ENCODE peak calls at places on chromosome 9, in nine cellular contexts. P is stimulated activated CD4-positive, alpha-beta T cell treated with anti-CD3 and anti-CD28 coated beads, Interleukin-4, amount 100 ng/mL, for 1 hour; V is Peyer's patch; U is GM23248; N is SW 1271; E is effector memory CD8-positive, alpha-beta T cell; Y is putamen; T is activated CD4-positive, alpha-beta T cell treated with anti-CD3 and anti-CD28 coated beads for 48 hours; L is left colon. H is an unnamed sample.
A peak's percentile ranks its signal among the peaks of the same experiment; 100 is the strongest.

GRCh38 chr9:135088979-135089847 is 1.7 kb downstream of the OLFM1 start:
- DNase-seq in P (no peak), V (no peak), U (no peak), N (no peak), E (no peak), Y (no peak), T (no peak), L (no peak), H (no peak)

GRCh38 chr9:98455957-98456621 is 200.6 kb upstream of the TBC1D2 start:
- DNase-seq in P (no peak), V (no peak), U (peak; percentile 96), N (no peak), E (no peak), Y (no peak), T (peak; percentile 36), L (no peak), H (no peak)

GRCh38 chr9:69980041-69980440 is 63.6 kb upstream of the MAMDC2 start:
- DNase-seq in P (no peak), V (no peak), U (peak; percentile 17), N (no peak), E (no peak), Y (no peak), T (no peak), L (no peak), H (no peak)

GRCh38 chr9:87157366-87158031 is 210.2 kb upstream of the GAS1 start:
- DNase-seq in P (no peak), V (no peak), U (peak; percentile 57), N (no peak), E (no peak), Y (no peak), T (no peak), L (no peak), H (no peak)

GRCh38 chr9:110059461-110059860 is 148.5 kb downstream of the C9orf152 start:
- DNase-seq in P (no peak), V (no peak), U (no peak), N (no peak), E (no peak), Y (no peak), T (no peak), L (no peak), H (no peak)

GRCh38 chr9:129487658-129488483 is 133.0 kb downstream of the C9orf50 start:
- DNase-seq in P (peak; percentile 63), V (peak; percentile 64), U (peak; percentile 73), N (peak; percentile 37), E (no peak), Y (peak; percentile 70), T (peak; percentile 69), L (peak; percentile 73), H (no peak)

GRCh38 chr9:92064711-92065110 is 50.5 kb downstream of the SPTLC1 start:
- DNase-seq in P (no peak), V (no peak), U (peak; percentile 77), N (no peak), E (no peak), Y (no peak), T (no peak), L (no peak), H (no peak)

GRCh38 chr9:110828148-110828730 is 159.6 kb downstream of the MUSK start:
- DNase-seq in P (no peak), V (no peak), U (peak; percentile 89), N (no peak), E (no peak), Y (peak; percentile 65), T (no peak), L (no peak), H (no peak)

GRCh38 chr9:89919171-89919681 is 314.4 kb downstream of the GADD45G start:
- DNase-seq in P (peak; percentile 23), V (no peak), U (no peak), N (peak; percentile 18), E (no peak), Y (no peak), T (peak; percentile 63), L (peak; percentile 54), H (no peak)

GRCh38 chr9:128702949-128703615 is 779 bp downstream of the PKN3 start:
- DNase-seq in P (peak; percentile 33), V (peak; percentile 58), U (peak; percentile 27), N (no peak), E (no peak), Y (no peak), T (peak; percentile 64), L (no peak), H (no peak)

GRCh38 chr9:128706671-128707381 is 4.5 kb downstream of the PKN3 start:
- DNase-seq in P (no peak), V (peak; percentile 38), U (no peak), N (no peak), E (no peak), Y (no peak), T (no peak), L (no peak), H (no peak)

GRCh38 chr9:116372081-116372673 is 218.6 kb downstream of the PAPPA start:
- DNase-seq in P (no peak), V (no peak), U (no peak), N (no peak), E (no peak), Y (no peak), T (no peak), L (no peak), H (no peak)

GRCh38 chr9:79637180-79637925 is 65.6 kb downstream of the TLE4 start:
- DNase-seq in P (no peak), V (no peak), U (no peak), N (no peak), E (no peak), Y (no peak), T (no peak), L (no peak), H (no peak)

GRCh38 chr9:134373269-134373668 is 47.0 kb downstream of the RXRA start:
- DNase-seq in P (no peak), V (no peak), U (no peak), N (no peak), E (no peak), Y (no peak), T (no peak), L (no peak), H (no peak)

GRCh38 chr9:3916420-3916819 is 383.4 kb downstream of the GLIS3 start:
- DNase-seq in P (no peak), V (no peak), U (no peak), N (no peak), E (no peak), Y (no peak), T (no peak), L (no peak), H (no peak)

GRCh38 chr9:135300346-135301141 is 179.0 kb upstream of the PPP1R26 start:
- DNase-seq in P (no peak), V (peak; percentile 40), U (no peak), N (no peak), E (no peak), Y (no peak), T (no peak), L (no peak), H (no peak)

GRCh38 chr9:95981741-95982390 is 106.4 kb downstream of the ERCC6L2 start:
- DNase-seq in P (no peak), V (no peak), U (no peak), N (no peak), E (peak; percentile 7), Y (no peak), T (no peak), L (no peak), H (no peak)

GRCh38 chr9:16074962-16075361 is 522.1 kb downstream of the CCDC171 start:
- DNase-seq in P (no peak), V (no peak), U (peak; percentile 61), N (no peak), E (no peak), Y (no peak), T (no peak), L (no peak), H (no peak)

GRCh38 chr9:129341197-129341990 is 163.3 kb upstream of the IER5L start:
- DNase-seq in P (no peak), V (peak; percentile 47), U (no peak), N (no peak), E (no peak), Y (no peak), T (no peak), L (no peak), H (no peak)

GRCh38 chr9:75139201-75139600 is 50.9 kb downstream of the OSTF1 start:
- DNase-seq in P (no peak), V (no peak), U (no peak), N (no peak), E (no peak), Y (no peak), T (no peak), L (no peak), H (no peak)

GRCh38 chr9:136133191-136133958 is 14.7 kb upstream of the TMEM250 start:
- DNase-seq in P (peak; percentile 38), V (no peak), U (peak; percentile 56), N (no peak), E (no peak), Y (no peak), T (peak; percentile 32), L (no peak), H (no peak)

GRCh38 chr9:110807956-110808598 is 139.5 kb downstream of the MUSK start:
- DNase-seq in P (no peak), V (no peak), U (no peak), N (no peak), E (no peak), Y (no peak), T (no peak), L (no peak), H (no peak)

GRCh38 chr9:88143179-88143578 is 4.9 kb upstream of the SPATA31C2 start:
- DNase-seq in P (no peak), V (no peak), U (no peak), N (no peak), E (no peak), Y (no peak), T (no peak), L (no peak), H (no peak)

GRCh38 chr9:130217838-130218237 is 45.6 kb downstream of the NCS1 start:
- DNase-seq in P (no peak), V (no peak), U (no peak), N (no peak), E (no peak), Y (no peak), T (no peak), L (no peak), H (no peak)

GRCh38 chr9:135582541-135582940 is 21.0 kb downstream of the PAEP start:
- DNase-seq in P (no peak), V (no peak), U (no peak), N (no peak), E (no peak), Y (no peak), T (no peak), L (no peak), H (no peak)

GRCh38 chr9:134864821-134865190 is 15.8 kb upstream of the FCN2 start:
- DNase-seq in P (no peak), V (no peak), U (no peak), N (no peak), E (no peak), Y (no peak), T (no peak), L (no peak), H (no peak)

GRCh38 chr9:79489241-79490000 is 82.3 kb upstream of the TLE4 start:
- DNase-seq in P (no peak), V (no peak), U (peak; percentile 47), N (no peak), E (no peak), Y (peak; percentile 83), T (no peak), L (peak; percentile 29), H (no peak)

GRCh38 chr9:88372103-88372694 is 16.0 kb upstream of the SPIN1 start:
- DNase-seq in P (no peak), V (no peak), U (no peak), N (no peak), E (no peak), Y (no peak), T (no peak), L (no peak), H (no peak)

GRCh38 chr9:118618091-118618490 is 751.1 kb downstream of the BRINP1 start:
- DNase-seq in P (no peak), V (no peak), U (peak; percentile 29), N (no peak), E (no peak), Y (no peak), T (no peak), L (no peak), H (no peak)

GRCh38 chr9:76188905-76189304 is 205.3 kb downstream of the RFK start:
- DNase-seq in P (no peak), V (no peak), U (no peak), N (no peak), E (no peak), Y (no peak), T (no peak), L (no peak), H (no peak)

GRCh38 chr9:124602204-124602603 is 95.0 kb upstream of the NR5A1 start:
- DNase-seq in P (no peak), V (no peak), U (no peak), N (no peak), E (no peak), Y (no peak), T (no peak), L (no peak), H (no peak)